ENCODE peak calls at places on chromosomes 4 and X, in five cellular contexts. One of them, this sample, is unnamed.

GRCh38 chrX:15644560-15644872 is 20.1 kb downstream of the CLTRN start:
- DNase-seq in bronchial epithelial cell: no peak
- DNase-seq in A673: no peak
- DNase-seq in D721Med: no peak
- DNase-seq in mammary epithelial cell: no peak
- DNase-seq in this sample: no peak

GRCh38 chr4:40848981-40849380 is 99.2 kb downstream of the NSUN7 start:
- DNase-seq in bronchial epithelial cell: no peak
- DNase-seq in A673: no peak
- DNase-seq in D721Med: no peak
- DNase-seq in mammary epithelial cell: no peak
- DNase-seq in this sample: no peak

GRCh38 chr4:1792158-1792831 is 798 bp upstream of the FGFR3 start:
- DNase-seq in mammary epithelial cell: no peak
- DNase-seq in bronchial epithelial cell: no peak
- DNase-seq in A673: no peak
- DNase-seq in D721Med: no peak
- DNase-seq in this sample: no peak

GRCh38 chr4:176896211-176896610 is 103.5 kb upstream of the VEGFC start:
- DNase-seq in mammary epithelial cell: no peak
- DNase-seq in A673: peak; percentile 22
- DNase-seq in bronchial epithelial cell: no peak
- DNase-seq in D721Med: no peak
- DNase-seq in this sample: peak; percentile 6

GRCh38 chrX:41655631-41656030 is 33.1 kb upstream of the GPR34 start:
- DNase-seq in D721Med: no peak
- DNase-seq in A673: no peak
- DNase-seq in bronchial epithelial cell: peak; percentile 60
- DNase-seq in mammary epithelial cell: peak; percentile 68
- DNase-seq in this sample: peak; percentile 88

GRCh38 chrX:137550561-137551305 is 15.2 kb upstream of the ZIC3 start:
- DNase-seq in D721Med: no peak
- DNase-seq in mammary epithelial cell: no peak
- DNase-seq in A673: peak; percentile 58
- DNase-seq in bronchial epithelial cell: no peak
- DNase-seq in this sample: no peak

GRCh38 chr4:31059753-31060522 is 339.8 kb downstream of the PCDH7 start:
- DNase-seq in A673: peak; percentile 33
- DNase-seq in mammary epithelial cell: no peak
- DNase-seq in bronchial epithelial cell: peak; percentile 32
- DNase-seq in D721Med: no peak
- DNase-seq in this sample: peak; percentile 39

GRCh38 chr4:104393649-104394048 is 101.0 kb downstream of the CXXC4 start:
- DNase-seq in D721Med: no peak
- DNase-seq in A673: peak; percentile 15
- DNase-seq in mammary epithelial cell: peak; percentile 13
- DNase-seq in bronchial epithelial cell: peak; percentile 34
- DNase-seq in this sample: no peak